ENCODE peak calls at places on chromosomes 4 and X, in five cellular contexts. Y is K562, M is transverse colon, B is sigmoid colon, Q is stomach. I is an unnamed sample.

GRCh38 chr4:48831532-48832015 is 686 bp downstream of the OCIAD1 start:
- DNase-seq in Y (no peak), M (no peak), B (no peak), Q (no peak), I (no peak)

GRCh38 chrX:3599787-3600465 is 113.5 kb downstream of the PRKX start:
- DNase-seq in Y (no peak), M (no peak), B (no peak), Q (no peak), I (no peak)

GRCh38 chrX:77597090-77597489 is 149.9 kb downstream of the FGF16 start:
- DNase-seq in Y (peak), M (no peak), B (no peak), Q (no peak), I (no peak)

GRCh38 chr4:178339769-178340168 is 897.5 kb upstream of the AGA start:
- DNase-seq in Y (no peak), M (no peak), B (no peak), Q (no peak), I (no peak)

GRCh38 chr4:25154594-25155265 is 5.5 kb downstream of the SEPSECS start:
- DNase-seq in Y (no peak), M (peak), B (no peak), Q (peak), I (no peak)

GRCh38 chr4:181281451-181281850 is 961.8 kb upstream of the TENM3 start:
- DNase-seq in Y (no peak), M (no peak), B (no peak), Q (no peak), I (no peak)

GRCh38 chr4:98508825-98509539 is 149.4 kb downstream of the TSPAN5 start:
- DNase-seq in Y (no peak), M (no peak), B (no peak), Q (no peak), I (no peak)

GRCh38 chrX:103607385-103608304 is at the start of gene TCEAL3:
- DNase-seq in Y (no peak), M (peak), B (peak), Q (peak), I (peak)

GRCh38 chr4:15489551-15489950 is 19.9 kb downstream of the CC2D2A start:
- DNase-seq in Y (no peak), M (no peak), B (no peak), Q (no peak), I (no peak)

GRCh38 chrX:79366556-79366887 is 612 bp downstream of the ITM2A start:
- DNase-seq in Y (no peak), M (no peak), B (no peak), Q (no peak), I (peak)

GRCh38 chr4:153553155-153553819 is 87.1 kb downstream of the TMEM131L start:
- DNase-seq in Y (no peak), M (no peak), B (no peak), Q (no peak), I (no peak)

GRCh38 chr4:153560918-153561317 is 94.8 kb downstream of the TMEM131L start:
- DNase-seq in Y (no peak), M (no peak), B (no peak), Q (no peak), I (no peak)

GRCh38 chr4:153553820-153554173 is 87.6 kb downstream of the TMEM131L start:
- DNase-seq in Y (no peak), M (no peak), B (no peak), Q (no peak), I (no peak)

GRCh38 chr4:153556441-153556815 is 90.3 kb downstream of the TMEM131L start:
- DNase-seq in Y (no peak), M (no peak), B (no peak), Q (no peak), I (no peak)

DNA sequence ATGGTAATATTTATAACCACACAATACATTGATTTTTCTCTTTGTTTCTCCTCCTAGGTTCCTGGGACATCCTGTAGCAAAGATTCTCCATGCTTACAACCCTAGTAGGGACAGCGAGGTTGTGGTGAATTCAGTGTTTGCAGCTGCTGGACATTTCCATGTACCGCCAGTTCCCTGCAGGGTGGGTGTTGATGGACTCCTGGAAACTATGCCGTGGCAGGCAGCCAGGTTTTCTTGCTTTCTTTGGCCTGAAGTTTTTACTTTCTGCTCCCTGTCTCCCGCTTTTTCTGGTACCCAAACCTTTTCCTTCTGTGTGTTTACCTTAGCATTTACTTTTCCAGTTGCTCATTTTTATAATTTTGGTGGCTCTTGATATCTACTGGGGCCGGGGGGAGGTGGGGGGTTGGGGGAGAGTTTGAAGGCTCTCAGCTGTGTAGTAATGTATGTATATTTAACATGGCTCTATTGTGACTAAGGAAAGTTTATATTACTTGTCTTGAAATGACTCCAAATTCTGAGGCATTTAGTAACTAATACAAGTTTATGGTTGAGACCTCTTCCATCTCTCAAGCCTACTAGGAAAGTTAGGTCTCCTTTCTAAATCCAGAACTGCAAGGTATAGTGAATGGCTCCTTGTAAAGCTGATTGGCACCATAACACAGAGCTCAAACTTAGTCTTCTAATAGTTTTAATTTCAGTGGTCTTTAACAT is 89.7 kb downstream of the TMEM131L start:
- DNase-seq in Y (no peak), M (peak), B (peak), Q (peak), I (peak)
- TF ChIP-seq CTCF in Y (no peak), M (no peak), B (no peak), Q (no peak), I (no peak)

GRCh38 chr4:13534344-13535063 is 9.8 kb downstream of the NKX3-2 start:
- DNase-seq in Y (no peak), M (no peak), B (peak), Q (no peak), I (no peak)
- H3K4me3 ChIP-seq in Y (no peak), M (no peak), B (no peak), Q (no peak), I (no peak)

GRCh38 chr4:176195184-176195978 is at the start of gene SPATA4:
- DNase-seq in Y (peak), M (peak), B (peak), Q (peak), I (peak)
- TF ChIP-seq EP300 in Y (no peak), M (no peak), B (no peak), Q (no peak), I (peak)

GRCh38 chr4:44257461-44257860 is 191.1 kb downstream of the KCTD8 start:
- DNase-seq in Y (no peak), M (no peak), B (no peak), Q (no peak), I (no peak)

DNA sequence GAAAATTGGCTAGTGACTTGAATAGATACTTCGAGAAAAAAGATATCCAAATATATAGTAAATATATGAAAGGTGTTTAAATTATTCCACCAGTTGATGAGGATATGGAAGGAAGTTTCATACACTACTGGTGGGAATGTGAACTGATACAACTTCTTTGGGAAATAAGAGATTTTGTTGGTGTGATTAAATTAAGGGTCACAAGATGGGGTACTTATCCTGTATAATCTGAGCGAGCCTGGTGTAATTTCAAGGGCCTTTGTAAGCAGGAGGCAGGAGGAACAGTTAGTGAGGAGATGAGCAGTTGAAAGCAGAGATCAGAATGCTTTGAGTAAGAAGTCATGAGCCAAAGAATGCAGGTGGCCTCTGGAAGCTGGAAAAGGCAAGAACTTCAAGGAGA is 192.2 kb downstream of the KCTD8 start:
- DNase-seq in Y (no peak), M (no peak), B (no peak), Q (no peak), I (no peak)
- TF ChIP-seq CTCF in Y (no peak), M (no peak), B (no peak), Q (no peak), I (no peak)

DNA sequence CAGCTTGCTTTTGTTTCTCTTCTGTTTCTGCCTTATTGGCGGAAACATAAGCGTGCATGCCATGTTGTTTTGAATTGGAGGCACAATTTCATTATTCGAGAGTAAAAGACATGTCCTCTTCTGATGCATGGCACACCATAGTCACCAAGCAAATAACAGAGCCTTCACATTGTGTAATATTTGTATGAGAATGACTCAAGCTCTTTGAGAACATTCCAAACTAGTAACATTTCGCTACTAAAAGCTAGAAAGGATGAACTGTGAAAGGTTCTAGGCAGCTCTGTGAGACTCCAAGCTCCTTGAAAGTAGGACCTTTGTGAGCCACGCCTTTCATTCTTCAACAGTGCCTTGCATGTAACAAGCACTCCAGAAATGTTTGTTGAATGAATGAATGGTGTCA is 9.2 kb upstream of the ANXA3 start:
- DNase-seq in Y (no peak), M (no peak), B (no peak), Q (no peak), I (no peak)
- H3K4me3 ChIP-seq in Y (no peak), M (no peak), B (no peak), Q (no peak), I (no peak)

DNA sequence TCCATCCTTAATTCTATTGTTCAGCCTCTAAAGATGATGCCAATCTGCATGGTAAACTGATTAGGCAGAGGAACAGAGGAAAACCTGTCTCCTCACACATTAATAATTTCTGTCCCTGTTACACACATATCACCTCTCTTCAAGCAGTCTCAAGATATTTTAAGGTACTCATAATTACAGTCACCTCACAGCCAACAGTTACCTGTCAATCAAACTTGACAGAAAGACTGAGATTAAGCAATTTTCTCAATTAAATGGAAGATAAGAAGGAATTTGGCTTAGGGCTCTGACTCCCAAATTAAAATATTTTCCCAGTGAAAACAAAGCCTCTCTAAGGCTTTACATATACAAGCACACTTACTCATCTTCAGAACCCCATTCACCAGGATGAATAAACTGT is 85.2 kb downstream of the MAPK10 start:
- DNase-seq in Y (no peak), M (no peak), B (no peak), Q (no peak), I (no peak)
- TF ChIP-seq EP300 in Y (no peak), M (no peak), B (no peak), Q (no peak), I (no peak)

GRCh38 chr4:40283968-40284367 is 51.2 kb upstream of the CHRNA9 start:
- DNase-seq in Y (peak), M (no peak), B (peak), Q (no peak), I (no peak)
- TF ChIP-seq CTCF in Y (peak), M (no peak), B (no peak), Q (no peak), I (no peak)

I was measured in tibial nerve.